ENCODE peak calls at places on chromosomes 16 and 17, in nine cellular contexts. I, W, Q, Y, C, D, J, P and L are unnamed samples.

GRCh38 chr16:80577485-80578280 is 36.9 kb downstream of the DYNLRB2 start:
- DNase-seq in I (no peak), W (no peak), Q (no peak), Y (no peak), C (no peak), D (peak), J (no peak), P (no peak), L (no peak)

GRCh38 chr17:8893621-8894020 is 26.1 kb upstream of the PIK3R6 start:
- DNase-seq in I (peak), W (no peak), Q (no peak), Y (no peak), C (no peak), D (no peak), J (no peak), P (no peak), L (no peak)

GRCh38 chr16:9484901-9485300 is 393.5 kb downstream of the HAPSTR1 start:
- DNase-seq in I (no peak), W (no peak), Q (no peak), Y (no peak), C (no peak), D (no peak), J (no peak), P (no peak), L (no peak)

GRCh38 chr16:85128079-85128837 is 16.0 kb upstream of the CIBAR2 start:
- DNase-seq in I (no peak), W (no peak), Q (no peak), Y (no peak), C (no peak), D (no peak), J (no peak), P (no peak), L (no peak)

GRCh38 chr17:39711851-39712250 is 12.0 kb downstream of the ERBB2 start:
- DNase-seq in I (no peak), W (no peak), Q (no peak), Y (no peak), C (no peak), D (no peak), J (no peak), P (no peak), L (no peak)

GRCh38 chr17:18951941-18952842 is at the start of gene SLC5A10:
- DNase-seq in I (no peak), W (no peak), Q (no peak), Y (peak), C (no peak), D (no peak), J (no peak), P (no peak), L (no peak)

GRCh38 chr16:89633064-89633631 is 19.7 kb downstream of the DPEP1 start:
- DNase-seq in I (no peak), W (no peak), Q (no peak), Y (no peak), C (peak), D (no peak), J (no peak), P (no peak), L (no peak)

GRCh38 chr17:42097691-42098661 is at the start of gene ZNF385C:
- DNase-seq in I (no peak), W (no peak), Q (no peak), Y (peak), C (no peak), D (no peak), J (no peak), P (no peak), L (no peak)

GRCh38 chr16:695355-696089 is 5.3 kb upstream of the WDR24 start:
- DNase-seq in I (no peak), W (peak), Q (peak), Y (no peak), C (no peak), D (peak), J (peak), P (peak), L (peak)

GRCh38 chr17:4711671-4712111 is 1.3 kb downstream of the ARRB2 start:
- DNase-seq in I (no peak), W (no peak), Q (peak), Y (no peak), C (no peak), D (peak), J (peak), P (no peak), L (no peak)

GRCh38 chr17:83126275-83126930 is 47.0 kb downstream of the METRNL start:
- DNase-seq in I (peak), W (no peak), Q (no peak), Y (no peak), C (no peak), D (no peak), J (no peak), P (no peak), L (no peak)

GRCh38 chr16:68760671-68761275 is 23.7 kb downstream of the CDH1 start:
- DNase-seq in I (no peak), W (peak), Q (peak), Y (no peak), C (no peak), D (no peak), J (no peak), P (peak), L (no peak)

GRCh38 chr17:39177256-39177655 is 11.3 kb upstream of the ARL5C start:
- DNase-seq in I (no peak), W (no peak), Q (no peak), Y (no peak), C (no peak), D (no peak), J (no peak), P (no peak), L (no peak)

GRCh38 chr16:85969159-85969558 is 70.2 kb downstream of the IRF8 start:
- DNase-seq in I (no peak), W (no peak), Q (peak), Y (no peak), C (no peak), D (no peak), J (no peak), P (no peak), L (no peak)

GRCh38 chr16:12503201-12503600 is 300.5 kb downstream of the CPPED1 start:
- DNase-seq in I (no peak), W (no peak), Q (no peak), Y (no peak), C (no peak), D (no peak), J (no peak), P (no peak), L (no peak)